ENCODE peak calls at places on chromosomes 13 and 19, in nine cellular contexts. H is iris pigment epithelial cell; J is ovary; Q is ELR; P is hepatic stellate cell; F is amniotic epithelial cell; Z is HL-60; B is neural progenitor cell; L is stimulated activated CD4-positive, alpha-beta T cell treated with anti-CD3 and anti-CD28 coated beads, TNF-alpha, amount 100 ng/mL, for 4 hours. G is an unnamed sample.

GRCh38 chr13:106010836-106011235 is 524.6 kb downstream of the EFNB2 start:
- DNase-seq in J (no peak), B (no peak), Z (no peak), H (no peak), L (no peak), Q (no peak), F (no peak), P (no peak), G (no peak)

GRCh38 chr13:50129065-50129922 is 114.0 kb downstream of the KCNRG start:
- DNase-seq in B (peak), P (peak), H (no peak), Z (no peak), F (no peak), Q (no peak), J (no peak), L (no peak), G (no peak)

GRCh38 chr13:97242755-97243497 is 20.8 kb downstream of the MBNL2 start:
- DNase-seq in Z (no peak), J (no peak), P (no peak), F (no peak), H (no peak), Q (no peak), L (no peak), B (no peak), G (no peak)

GRCh38 chr13:113837554-113838355 is 26.1 kb downstream of the GAS6 start:
- DNase-seq in P (peak), H (peak), J (peak), L (no peak), F (peak), Q (peak), B (no peak), Z (no peak), G (no peak)

GRCh38 chr19:10230155-10230903 is 802 bp downstream of the S1PR2 start:
- DNase-seq in P (peak), L (peak), J (peak), Q (peak), H (peak), F (peak), Z (no peak), B (peak), G (no peak)

GRCh38 chr13:88281846-88282245 is 610.7 kb downstream of the SLITRK5 start:
- DNase-seq in Z (no peak), L (no peak), F (no peak), P (no peak), J (no peak), H (no peak), Q (no peak), B (no peak), G (no peak)

GRCh38 chr19:2974342-2974932 is 2.9 kb upstream of the TLE6 start:
- DNase-seq in H (peak), B (peak), Z (no peak), L (no peak), J (peak), P (no peak), Q (no peak), F (peak), G (no peak)

GRCh38 chr13:28716511-28716910 is 2.3 kb downstream of the SLC46A3 start:
- DNase-seq in L (no peak), B (no peak), P (peak), Z (no peak), J (peak), H (peak), F (peak), Q (peak), G (no peak)

GRCh38 chr13:29428310-29428991 is 167.0 kb downstream of the SLC7A1 start:
- DNase-seq in P (peak), H (no peak), F (peak), J (peak), L (no peak), Z (no peak), Q (peak), B (peak), G (no peak)

GRCh38 chr13:46679369-46680180 is 117.4 kb downstream of the ESD start:
- DNase-seq in P (peak), L (no peak), Q (peak), Z (no peak), F (peak), H (peak), J (peak), B (peak), G (no peak)

GRCh38 chr19:39602224-39602623 is at the start of gene LGALS13:
- DNase-seq in L (no peak), P (no peak), F (no peak), Z (no peak), B (no peak), Q (no peak), H (no peak), J (no peak), G (no peak)

GRCh38 chr13:73220966-73221720 is 162.3 kb downstream of the KLF5 start:
- DNase-seq in P (no peak), J (no peak), H (peak), Q (peak), B (no peak), Z (peak), F (peak), L (no peak), G (no peak)

GRCh38 chr13:98267080-98267912 is 90.2 kb upstream of the RNF113B start:
- DNase-seq in Q (no peak), L (no peak), H (peak), Z (no peak), F (peak), B (no peak), J (no peak), P (peak), G (no peak)

GRCh38 chr13:95246292-95247082 is 54.8 kb downstream of the ABCC4 start:
- DNase-seq in J (no peak), P (no peak), Z (no peak), B (no peak), H (no peak), Q (no peak), L (no peak), F (no peak), G (no peak)

GRCh38 chr19:38849746-38850230 is at the start of gene HNRNPL:
- DNase-seq in Z (no peak), Q (no peak), L (peak), H (no peak), F (no peak), B (no peak), J (peak), P (peak), G (peak)

GRCh38 chr19:41936416-41936850 is 8.2 kb upstream of the ERFL start:
- DNase-seq in F (no peak), Z (no peak), J (no peak), H (no peak), P (no peak), L (no peak), B (no peak), Q (peak), G (no peak)

GRCh38 chr13:76696370-76696769 is 189.8 kb downstream of the KCTD12 start:
- DNase-seq in Q (no peak), Z (no peak), B (no peak), J (no peak), F (peak), P (no peak), L (no peak), H (peak), G (no peak)

GRCh38 chr19:41588497-41589209 is 12.7 kb downstream of the CEACAM21 start:
- DNase-seq in J (no peak), Q (peak), Z (no peak), P (no peak), H (peak), B (peak), F (peak), L (no peak), G (no peak)

GRCh38 chr19:46428278-46429141 is at the start of gene PNMA8C:
- DNase-seq in Z (peak), Q (peak), J (peak), L (no peak), P (peak), H (peak), F (peak), B (peak), G (no peak)

GRCh38 chr19:11382898-11383705 is 1.0 kb downstream of the EPOR start:
- DNase-seq in Z (peak), Q (peak), H (peak), P (peak), F (no peak), B (peak), J (no peak), L (peak), G (no peak)

GRCh38 chr13:34913040-34913439 is 29.0 kb upstream of the NBEA start:
- DNase-seq in H (peak), J (no peak), L (no peak), Z (no peak), Q (peak), B (peak), P (no peak), F (peak), G (no peak)

GRCh38 chr13:40672310-40673060 is 6.0 kb upstream of the FOXO1 start:
- DNase-seq in P (no peak), J (no peak), Q (peak), H (peak), B (no peak), L (no peak), Z (no peak), F (peak), G (no peak)

GRCh38 chr19:862529-863304 is 3.3 kb downstream of the CFD start:
- DNase-seq in L (peak), F (no peak), Q (peak), P (peak), H (peak), B (peak), J (peak), Z (no peak), G (no peak)

GRCh38 chr19:35292421-35292820 is 460 bp downstream of the MAG start:
- DNase-seq in H (no peak), L (no peak), F (no peak), Z (no peak), B (no peak), Q (no peak), J (no peak), P (no peak), G (no peak)

GRCh38 chr19:53808710-53809125 is 15.4 kb downstream of the NLRP12 start:
- DNase-seq in J (no peak), Z (no peak), P (peak), B (peak), Q (peak), H (peak), L (no peak), F (peak), G (no peak)

GRCh38 chr19:778910-779653 is 18.2 kb upstream of the PTBP1 start:
- DNase-seq in F (peak), Q (peak), H (peak), P (peak), J (peak), L (no peak), Z (peak), B (no peak), G (no peak)

GRCh38 chr13:112366907-112367646 is 9.1 kb upstream of the SPACA7 start:
- DNase-seq in F (no peak), Z (no peak), Q (no peak), H (no peak), B (no peak), L (no peak), P (no peak), J (no peak), G (no peak)

GRCh38 chr13:48400820-48401219 is 12.1 kb downstream of the LPAR6 start:
- DNase-seq in P (no peak), B (no peak), Q (peak), Z (no peak), J (no peak), L (no peak), F (peak), H (peak), G (no peak)

GRCh38 chr19:38717051-38717450 is 27.2 kb downstream of the CAPN12 start:
- DNase-seq in F (no peak), J (no peak), H (no peak), B (no peak), L (no peak), Z (no peak), P (no peak), Q (no peak), G (no peak)

GRCh38 chr19:41537789-41538188 is 38.2 kb upstream of the CEACAM21 start:
- DNase-seq in H (peak), F (peak), J (no peak), P (no peak), Z (no peak), Q (peak), B (no peak), L (no peak), G (no peak)

GRCh38 chr13:76473552-76474134 is 412.6 kb downstream of the KCTD12 start:
- DNase-seq in B (peak), H (peak), L (peak), Q (peak), Z (peak), J (peak), P (peak), F (peak), G (no peak)

GRCh38 chr13:40547545-40548322 is 118.7 kb downstream of the FOXO1 start:
- DNase-seq in L (no peak), F (no peak), P (no peak), J (no peak), Q (no peak), Z (no peak), B (no peak), H (no peak), G (no peak)

GRCh38 chr13:49711218-49711863 is 20.1 kb upstream of the EBPL start:
- DNase-seq in F (peak), L (no peak), Z (no peak), J (no peak), P (peak), H (peak), Q (peak), B (no peak), G (no peak)

GRCh38 chr19:18385675-18386542 is at the start of gene GDF15:
- DNase-seq in P (peak), L (no peak), Q (peak), Z (no peak), F (peak), H (peak), J (peak), B (peak), G (no peak)

GRCh38 chr19:41990615-41991014 is 3.4 kb downstream of the ATP1A3 start:
- DNase-seq in P (no peak), H (no peak), L (no peak), Q (no peak), Z (no peak), J (no peak), F (no peak), B (no peak), G (no peak)